ENCODE peak calls at places on chromosomes 6 and 20, in five cellular contexts. One of them, this sample, is unnamed.
A peak's percentile ranks its signal among the peaks of the same experiment; 100 is the strongest.

GRCh38 chr6:168311410-168312124 is 8.0 kb downstream of the DACT2 start:
- DNase-seq in GM13976: no peak
- DNase-seq in astrocyte of the spinal cord: no peak
- DNase-seq in SK-N-SH: no peak
- DNase-seq in keratinocyte: no peak
- DNase-seq in this sample: no peak

GRCh38 chr6:168002812-168003211 is 5.3 kb downstream of the KIF25 start:
- DNase-seq in astrocyte of the spinal cord: no peak
- DNase-seq in SK-N-SH: no peak
- DNase-seq in keratinocyte: no peak
- DNase-seq in GM13976: no peak
- DNase-seq in this sample: no peak

GRCh38 chr6:28496099-28496779 is 19.4 kb downstream of the GPX6 start:
- DNase-seq in keratinocyte: no peak
- DNase-seq in SK-N-SH: no peak
- DNase-seq in GM13976: no peak
- DNase-seq in astrocyte of the spinal cord: no peak
- DNase-seq in this sample: no peak

GRCh38 chr6:52538252-52538905 is 38.5 kb downstream of the TRAM2 start:
- DNase-seq in GM13976: no peak
- DNase-seq in SK-N-SH: no peak
- DNase-seq in keratinocyte: no peak
- DNase-seq in astrocyte of the spinal cord: no peak
- DNase-seq in this sample: no peak

GRCh38 chr6:99618649-99619408 is 12.2 kb downstream of the PRDM13 start:
- DNase-seq in astrocyte of the spinal cord: no peak
- DNase-seq in SK-N-SH: peak; percentile 70
- DNase-seq in keratinocyte: no peak
- DNase-seq in GM13976: peak; percentile 22
- DNase-seq in this sample: peak; percentile 85

GRCh38 chr20:59972037-59972801 is 14.0 kb downstream of the CDH26 start:
- DNase-seq in astrocyte of the spinal cord: no peak
- DNase-seq in GM13976: no peak
- DNase-seq in SK-N-SH: no peak
- DNase-seq in keratinocyte: peak; percentile 72
- DNase-seq in this sample: no peak

GRCh38 chr6:21049572-21049971 is 515.3 kb downstream of the CDKAL1 start:
- DNase-seq in GM13976: no peak
- DNase-seq in keratinocyte: no peak
- DNase-seq in astrocyte of the spinal cord: no peak
- DNase-seq in SK-N-SH: no peak
- DNase-seq in this sample: no peak

GRCh38 chr6:126033696-126034095 is 47.4 kb downstream of the TRMT11 start:
- DNase-seq in SK-N-SH: peak; percentile 41
- DNase-seq in keratinocyte: peak; percentile 7
- DNase-seq in astrocyte of the spinal cord: peak; percentile 92
- DNase-seq in GM13976: peak; percentile 23
- DNase-seq in this sample: no peak

GRCh38 chr6:45613678-45614077 is 235.9 kb upstream of the SUPT3H start:
- DNase-seq in astrocyte of the spinal cord: peak; percentile 74
- DNase-seq in keratinocyte: peak; percentile 49
- DNase-seq in SK-N-SH: no peak
- DNase-seq in GM13976: no peak
- DNase-seq in this sample: no peak

GRCh38 chr20:56403465-56403864 is 8.6 kb upstream of the CASS4 start:
- DNase-seq in astrocyte of the spinal cord: no peak
- DNase-seq in keratinocyte: no peak
- DNase-seq in SK-N-SH: no peak
- DNase-seq in GM13976: no peak
- DNase-seq in this sample: no peak

GRCh38 chr6:169868458-169868857 is 117.0 kb downstream of the ERMARD start:
- DNase-seq in GM13976: peak; percentile 68
- DNase-seq in astrocyte of the spinal cord: no peak
- DNase-seq in keratinocyte: no peak
- DNase-seq in SK-N-SH: no peak
- DNase-seq in this sample: no peak

GRCh38 chr20:61254881-61255589 is 3.0 kb downstream of the CDH4 start:
- DNase-seq in GM13976: no peak
- DNase-seq in keratinocyte: peak; percentile 25
- DNase-seq in astrocyte of the spinal cord: peak; percentile 33
- DNase-seq in SK-N-SH: no peak
- DNase-seq in this sample: no peak

GRCh38 chr20:41482647-41483552 is 116.3 kb upstream of the EMILIN3 start:
- DNase-seq in keratinocyte: no peak
- DNase-seq in GM13976: no peak
- DNase-seq in SK-N-SH: no peak
- DNase-seq in astrocyte of the spinal cord: peak; percentile 89
- DNase-seq in this sample: no peak

GRCh38 chr6:26107935-26108334 is 20.7 kb downstream of the HFE start:
- DNase-seq in astrocyte of the spinal cord: no peak
- DNase-seq in GM13976: no peak
- DNase-seq in SK-N-SH: no peak
- DNase-seq in keratinocyte: no peak
- DNase-seq in this sample: no peak

GRCh38 chr6:68194846-68195478 is 440.1 kb upstream of the ADGRB3 start:
- DNase-seq in GM13976: no peak
- DNase-seq in astrocyte of the spinal cord: no peak
- DNase-seq in SK-N-SH: no peak
- DNase-seq in keratinocyte: no peak
- DNase-seq in this sample: no peak

GRCh38 chr6:68200929-68201328 is 434.2 kb upstream of the ADGRB3 start:
- DNase-seq in SK-N-SH: no peak
- DNase-seq in astrocyte of the spinal cord: no peak
- DNase-seq in keratinocyte: no peak
- DNase-seq in GM13976: no peak
- DNase-seq in this sample: no peak

GRCh38 chr6:68197356-68197755 is 437.7 kb upstream of the ADGRB3 start:
- DNase-seq in astrocyte of the spinal cord: peak; percentile 15
- DNase-seq in SK-N-SH: no peak
- DNase-seq in GM13976: no peak
- DNase-seq in keratinocyte: no peak
- DNase-seq in this sample: no peak

GRCh38 chr6:68192988-68193387 is 442.1 kb upstream of the ADGRB3 start:
- DNase-seq in GM13976: no peak
- DNase-seq in keratinocyte: no peak
- DNase-seq in astrocyte of the spinal cord: no peak
- DNase-seq in SK-N-SH: no peak
- DNase-seq in this sample: no peak

GRCh38 chr6:68196645-68197044 is 438.4 kb upstream of the ADGRB3 start:
- DNase-seq in GM13976: peak; percentile 7
- DNase-seq in astrocyte of the spinal cord: peak; percentile 31
- DNase-seq in SK-N-SH: no peak
- DNase-seq in keratinocyte: no peak
- DNase-seq in this sample: no peak
- TF ChIP-seq CTCF in GM13976: no peak
- TF ChIP-seq CTCF in astrocyte of the spinal cord: peak; percentile 10
- TF ChIP-seq CTCF in SK-N-SH: peak; percentile 30
- TF ChIP-seq CTCF in keratinocyte: no peak
- TF ChIP-seq CTCF in this sample: peak; percentile 25

GRCh38 chr6:106084973-106085686 is 1.0 kb upstream of the PRDM1 start:
- DNase-seq in astrocyte of the spinal cord: peak; percentile 43
- DNase-seq in keratinocyte: no peak
- DNase-seq in SK-N-SH: no peak
- DNase-seq in GM13976: no peak
- DNase-seq in this sample: no peak

GRCh38 chr6:106087548-106088325 is 1.6 kb downstream of the PRDM1 start:
- DNase-seq in GM13976: no peak
- DNase-seq in astrocyte of the spinal cord: peak; percentile 84
- DNase-seq in SK-N-SH: no peak
- DNase-seq in keratinocyte: no peak
- DNase-seq in this sample: no peak

GRCh38 chr6:106084106-106084963 is 1.8 kb upstream of the PRDM1 start:
- DNase-seq in keratinocyte: no peak
- DNase-seq in GM13976: peak; percentile 75
- DNase-seq in SK-N-SH: no peak
- DNase-seq in astrocyte of the spinal cord: peak; percentile 86
- DNase-seq in this sample: peak; percentile 49

GRCh38 chr6:106085687-106085983 is 501 bp upstream of the PRDM1 start:
- DNase-seq in keratinocyte: no peak
- DNase-seq in astrocyte of the spinal cord: peak; percentile 12
- DNase-seq in SK-N-SH: no peak
- DNase-seq in GM13976: no peak
- DNase-seq in this sample: no peak

DNA sequence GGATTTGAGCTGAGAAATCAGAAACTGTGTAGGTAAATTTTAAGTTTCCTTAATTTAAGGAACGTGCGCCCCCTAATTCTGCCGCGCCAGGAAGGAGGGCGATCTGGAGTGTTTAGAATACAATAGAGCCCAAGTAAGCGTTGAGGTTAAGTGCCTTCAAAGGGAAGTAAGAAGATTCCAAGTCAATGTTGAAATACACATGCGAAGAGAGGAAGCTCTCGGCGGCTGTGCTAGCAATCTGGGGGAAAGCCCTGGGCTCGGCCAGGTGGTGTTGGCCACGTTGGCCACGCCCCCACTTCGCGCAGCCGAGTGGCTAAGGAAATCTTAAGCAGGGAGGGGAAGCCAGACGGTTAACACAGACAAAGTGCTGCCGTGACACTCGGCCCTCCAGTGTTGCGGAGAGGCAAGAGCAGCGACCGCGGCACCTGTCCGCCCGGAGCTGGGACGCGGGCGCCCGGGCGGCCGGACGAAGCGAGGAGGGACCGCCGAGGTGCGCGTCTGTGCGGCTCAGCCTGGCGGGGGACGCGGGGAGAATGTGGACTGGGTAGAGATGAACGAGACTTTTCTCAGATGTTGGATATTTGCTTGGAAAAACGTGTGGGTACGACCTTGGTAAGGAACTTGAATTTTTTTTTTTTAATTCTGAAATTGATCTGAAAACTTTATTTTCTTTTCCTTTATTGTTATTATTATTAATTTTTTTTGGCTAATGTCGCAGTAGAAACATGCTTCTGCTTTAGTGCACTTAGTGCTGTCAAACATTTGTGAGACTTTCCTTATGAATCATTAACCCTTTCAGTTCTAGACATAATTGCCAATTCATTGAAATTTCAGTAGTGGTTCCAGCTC is at the start of gene PRDM1:
- DNase-seq in keratinocyte: no peak
- DNase-seq in SK-N-SH: peak; percentile 69
- DNase-seq in astrocyte of the spinal cord: peak; percentile 62
- DNase-seq in GM13976: peak; percentile 81
- DNase-seq in this sample: peak; percentile 58
- TF ChIP-seq CTCF in keratinocyte: peak; percentile 30
- TF ChIP-seq CTCF in SK-N-SH: peak; percentile 35
- TF ChIP-seq CTCF in astrocyte of the spinal cord: peak; percentile 7
- TF ChIP-seq CTCF in GM13976: peak; percentile 14
- TF ChIP-seq CTCF in this sample: no peak

GRCh38 chr6:10422282-10423034 is 7.6 kb upstream of the TFAP2A start:
- DNase-seq in SK-N-SH: no peak
- DNase-seq in GM13976: peak; percentile 19
- DNase-seq in astrocyte of the spinal cord: no peak
- DNase-seq in keratinocyte: no peak
- DNase-seq in this sample: no peak

GRCh38 chr6:10425177-10425972 is 10.5 kb upstream of the TFAP2A start:
- DNase-seq in GM13976: no peak
- DNase-seq in SK-N-SH: no peak
- DNase-seq in astrocyte of the spinal cord: no peak
- DNase-seq in keratinocyte: no peak
- DNase-seq in this sample: no peak

GRCh38 chr6:10425973-10426780 is 11.3 kb upstream of the TFAP2A start:
- DNase-seq in keratinocyte: no peak
- DNase-seq in GM13976: peak; percentile 72
- DNase-seq in astrocyte of the spinal cord: no peak
- DNase-seq in SK-N-SH: peak; percentile 27
- DNase-seq in this sample: peak; percentile 44

GRCh38 chr6:10421508-10422281 is 6.8 kb upstream of the TFAP2A start:
- DNase-seq in SK-N-SH: no peak
- DNase-seq in astrocyte of the spinal cord: no peak
- DNase-seq in keratinocyte: no peak
- DNase-seq in GM13976: peak; percentile 26
- DNase-seq in this sample: peak; percentile 34

GRCh38 chr6:10424005-10424404 is 9.1 kb upstream of the TFAP2A start:
- DNase-seq in keratinocyte: no peak
- DNase-seq in SK-N-SH: peak; percentile 30
- DNase-seq in astrocyte of the spinal cord: no peak
- DNase-seq in GM13976: peak; percentile 23
- DNase-seq in this sample: no peak
- TF ChIP-seq CTCF in keratinocyte: peak; percentile 41
- TF ChIP-seq CTCF in SK-N-SH: peak; percentile 30
- TF ChIP-seq CTCF in astrocyte of the spinal cord: no peak
- TF ChIP-seq CTCF in GM13976: no peak
- TF ChIP-seq CTCF in this sample: peak; percentile 11

GRCh38 chr6:132272776-132273175 is 128.5 kb downstream of the MOXD1 start:
- DNase-seq in SK-N-SH: no peak
- DNase-seq in astrocyte of the spinal cord: no peak
- DNase-seq in GM13976: no peak
- DNase-seq in keratinocyte: no peak
- DNase-seq in this sample: no peak
- TF ChIP-seq CTCF in SK-N-SH: no peak
- TF ChIP-seq CTCF in astrocyte of the spinal cord: no peak
- TF ChIP-seq CTCF in GM13976: no peak
- TF ChIP-seq CTCF in keratinocyte: no peak
- TF ChIP-seq CTCF in this sample: no peak

GRCh38 chr6:8562133-8562532 is 126.8 kb upstream of the SLC35B3 start:
- DNase-seq in SK-N-SH: no peak
- DNase-seq in keratinocyte: no peak
- DNase-seq in astrocyte of the spinal cord: no peak
- DNase-seq in GM13976: no peak
- DNase-seq in this sample: no peak
- TF ChIP-seq CTCF in SK-N-SH: no peak
- TF ChIP-seq CTCF in keratinocyte: no peak
- TF ChIP-seq CTCF in astrocyte of the spinal cord: no peak
- TF ChIP-seq CTCF in GM13976: no peak
- TF ChIP-seq CTCF in this sample: no peak

GRCh38 chr6:36856277-36856676 is 17.0 kb upstream of the CPNE5 start:
- DNase-seq in GM13976: no peak
- DNase-seq in SK-N-SH: no peak
- DNase-seq in keratinocyte: no peak
- DNase-seq in astrocyte of the spinal cord: no peak
- DNase-seq in this sample: no peak
- TF ChIP-seq CTCF in GM13976: no peak
- TF ChIP-seq CTCF in SK-N-SH: no peak
- TF ChIP-seq CTCF in keratinocyte: no peak
- TF ChIP-seq CTCF in astrocyte of the spinal cord: no peak
- TF ChIP-seq CTCF in this sample: no peak